ENCODE peak calls at places on chromosomes 12 and 14, in seven cellular contexts. C is SK-N-SH, U is GM12878, I is K562, Q is GM12892, A is H1, Z is HepG2. K is an unnamed sample.

GRCh38 chr14:60064491-60065072 is 27.1 kb upstream of the PCNX4 start:
- DNase-seq in U (peak), A (no peak), I (peak), C (peak), Z (peak), Q (no peak), K (peak)

GRCh38 chr14:24848427-24848826 is 201.5 kb downstream of the STXBP6 start:
- DNase-seq in U (no peak), I (no peak), Z (no peak), Q (no peak), C (no peak), A (no peak), K (no peak)

GRCh38 chr12:77841467-77842054 is 10.9 kb downstream of the NAV3 start:
- DNase-seq in Q (no peak), Z (no peak), U (no peak), A (no peak), I (no peak), C (no peak), K (no peak)

GRCh38 chr12:29700761-29701481 is 82.8 kb downstream of the TMTC1 start:
- DNase-seq in U (no peak), A (no peak), I (no peak), Z (no peak), C (no peak), Q (no peak), K (no peak)

GRCh38 chr12:17214910-17215309 is 608.9 kb upstream of the LMO3 start:
- DNase-seq in Q (no peak), U (no peak), A (no peak), Z (no peak), I (no peak), C (no peak), K (no peak)

GRCh38 chr12:111816065-111816615 is 25.9 kb upstream of the MAPKAPK5 start:
- DNase-seq in Q (no peak), C (no peak), Z (peak), I (no peak), A (no peak), U (no peak), K (no peak)

GRCh38 chr14:101193845-101194355 is 290.4 kb upstream of the RTL1 start:
- DNase-seq in I (no peak), Z (no peak), Q (no peak), A (no peak), C (no peak), U (no peak), K (no peak)

GRCh38 chr14:93343797-93344196 is 3.2 kb upstream of the COX8C start:
- DNase-seq in Z (no peak), C (no peak), I (no peak), Q (no peak), U (no peak), A (no peak), K (no peak)

GRCh38 chr14:71403673-71404072 is 496.4 kb downstream of the PCNX1 start:
- DNase-seq in U (peak), Z (peak), I (no peak), A (no peak), Q (no peak), C (peak), K (no peak)

GRCh38 chr12:9940370-9940769 is 8.2 kb upstream of the CLEC2A start:
- DNase-seq in Z (no peak), C (no peak), Q (no peak), I (no peak), A (no peak), U (no peak), K (no peak)

GRCh38 chr12:92244036-92244435 is 98.4 kb upstream of the BTG1 start:
- DNase-seq in Z (no peak), I (no peak), A (no peak), Q (no peak), U (no peak), C (no peak), K (no peak)

GRCh38 chr14:78075610-78076277 is 94.4 kb upstream of the NRXN3 start:
- DNase-seq in I (no peak), Z (peak), Q (no peak), A (no peak), U (no peak), C (no peak), K (no peak)

GRCh38 chr12:75939016-75939642 is 92.4 kb downstream of the PHLDA1 start:
- DNase-seq in A (no peak), U (no peak), I (no peak), Q (no peak), Z (no peak), C (no peak), K (no peak)

GRCh38 chr14:76509291-76509690 is 133.4 kb downstream of the ESRRB start:
- DNase-seq in A (no peak), Z (no peak), U (no peak), I (no peak), C (no peak), Q (no peak), K (no peak)

GRCh38 chr12:61896436-61896835 is 363.8 kb upstream of the USP15 start:
- DNase-seq in I (no peak), U (no peak), Q (no peak), A (no peak), Z (no peak), C (no peak), K (no peak)

GRCh38 chr12:116210131-116210530 is 67.4 kb downstream of the MED13L start:
- DNase-seq in A (no peak), Q (no peak), C (no peak), I (no peak), U (no peak), Z (no peak), K (no peak)

GRCh38 chr12:132329036-132329738 is at the start of gene GALNT9:
- DNase-seq in Q (no peak), C (no peak), A (no peak), U (no peak), I (no peak), Z (no peak), K (no peak)

GRCh38 chr14:70576891-70577290 is 23.6 kb downstream of the MED6 start:
- DNase-seq in Q (no peak), U (no peak), Z (no peak), C (no peak), I (no peak), A (no peak), K (no peak)

GRCh38 chr12:93126069-93126474 is 197.0 kb upstream of the EEA1 start:
- DNase-seq in Z (no peak), A (no peak), C (no peak), Q (no peak), U (no peak), I (no peak), K (no peak)

GRCh38 chr12:102484017-102484731 is 3.8 kb upstream of the IGF1 start:
- DNase-seq in A (no peak), U (peak), I (peak), C (peak), Q (peak), Z (peak), K (no peak)

GRCh38 chr12:117850048-117850447 is 118.7 kb downstream of the KSR2 start:
- DNase-seq in Z (peak), Q (peak), I (peak), A (peak), C (peak), U (no peak), K (peak)

GRCh38 chr12:53231859-53232640 is at the start of gene RARG:
- DNase-seq in U (no peak), A (no peak), Z (no peak), I (peak), Q (peak), C (peak), K (peak)

GRCh38 chr14:67418368-67419174 is 6.6 kb upstream of the PLEK2 start:
- DNase-seq in I (peak), Z (no peak), Q (no peak), U (no peak), A (no peak), C (no peak), K (no peak)

GRCh38 chr14:32426596-32427408 is 97.7 kb downstream of the AKAP6 start:
- DNase-seq in C (peak), Q (no peak), A (no peak), Z (no peak), I (no peak), U (no peak), K (no peak)

GRCh38 chr12:84305144-84305543 is 607.5 kb downstream of the SLC6A15 start:
- DNase-seq in A (no peak), Z (no peak), C (no peak), Q (no peak), I (no peak), U (no peak), K (no peak)

GRCh38 chr14:41718477-41719166 is 111.9 kb downstream of the LRFN5 start:
- DNase-seq in Z (no peak), A (no peak), I (no peak), Q (no peak), U (no peak), C (no peak), K (no peak)

DNA sequence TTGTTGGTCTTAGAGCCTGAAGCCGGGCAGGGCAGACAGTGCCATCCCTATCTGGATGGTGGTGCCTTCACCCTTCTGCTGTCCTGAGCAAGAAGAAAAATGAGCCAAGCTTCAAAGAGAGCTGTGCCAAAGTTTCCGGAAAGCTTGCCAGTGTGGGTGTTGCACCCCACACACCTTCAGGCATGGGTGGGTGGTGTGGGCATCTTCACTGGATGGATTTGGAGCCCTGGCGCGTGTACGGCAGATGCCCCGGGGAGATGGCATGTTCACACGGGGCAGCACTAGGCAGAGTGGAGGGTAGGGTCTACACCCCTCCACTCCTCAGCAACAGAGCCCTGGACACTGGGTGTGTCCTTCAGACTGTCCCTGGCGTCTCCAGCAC is 33.0 kb downstream of the PACS2 start:
- DNase-seq in Q (no peak), I (no peak), A (no peak), C (no peak), U (no peak), Z (no peak), K (no peak)
- TF ChIP-seq POLR2AphosphoS5 in Q (no peak), I (no peak), A (no peak), C (no peak), U (no peak), Z (no peak), K (no peak)

GRCh38 chr12:3278681-3279414 is 201.7 kb downstream of the TSPAN9 start:
- DNase-seq in Q (no peak), U (no peak), I (no peak), Z (no peak), C (no peak), A (no peak), K (no peak)
- TF ChIP-seq TAF1 in Q (no peak), U (no peak), I (no peak), Z (no peak), C (no peak), A (no peak), K (no peak)

DNA sequence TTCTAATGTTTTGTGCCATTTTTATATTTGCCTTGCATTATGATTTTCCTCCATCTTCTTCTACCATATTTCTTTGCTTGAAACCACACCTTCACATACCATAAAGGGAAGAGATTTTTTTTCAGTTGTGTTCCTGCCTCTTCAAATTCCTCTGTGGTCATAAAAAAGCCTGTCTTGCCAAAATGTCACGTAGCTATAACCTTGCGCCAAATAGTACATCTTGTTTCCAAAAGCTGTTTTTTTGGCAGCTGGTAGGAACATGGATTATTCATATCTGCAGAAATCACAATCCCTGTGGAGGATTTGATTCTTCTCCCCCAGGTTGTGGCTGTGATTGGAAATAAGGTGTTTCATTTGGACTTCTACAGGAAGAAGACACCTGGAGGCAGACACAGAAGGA is 133.6 kb upstream of the SLC35F4 start:
- DNase-seq in A (no peak), Z (no peak), I (no peak), C (no peak), U (no peak), Q (no peak), K (no peak)
- TF ChIP-seq POLR2AphosphoS5 in A (no peak), Z (no peak), I (no peak), C (no peak), U (no peak), Q (no peak), K (no peak)

DNA sequence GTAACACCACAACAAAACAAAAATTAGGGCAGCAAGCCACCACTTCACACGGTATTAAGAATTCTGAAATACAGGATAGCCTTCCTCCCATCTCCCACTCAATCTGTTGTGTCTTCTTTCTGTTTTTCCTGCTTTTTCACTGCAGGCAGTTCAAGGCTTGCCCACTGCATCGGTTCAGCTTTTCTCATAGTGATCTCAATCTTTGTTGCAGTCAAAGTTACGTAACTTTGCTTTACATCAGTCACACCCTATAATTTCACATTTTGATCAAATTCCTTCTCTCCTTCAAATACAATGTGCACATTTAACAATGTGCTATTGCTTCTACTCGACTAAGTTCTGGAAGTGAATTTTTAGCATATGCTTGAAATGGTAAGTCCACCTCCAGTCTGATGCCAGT is 217.7 kb downstream of the EFCAB11 start:
- DNase-seq in U (no peak), Q (no peak), Z (no peak), C (no peak), I (no peak), A (no peak), K (no peak)
- TF ChIP-seq TAF1 in U (no peak), Q (no peak), Z (no peak), C (no peak), I (no peak), A (no peak), K (no peak)